ENCODE peak calls at places on chromosomes 16 and 17, in seven cellular contexts. E is mesenchymal stem cell, X is HepG2, P is A673, G is K562, A is Peyer's patch, Z is dorsolateral prefrontal cortex. T is an unnamed sample. For H3K27me3, the result is how much of the 10 kb centered on the place peaks cover.

GRCh38 chr17:63740464-63741181 is 976 bp downstream of the STRADA start:
- DNase-seq in P (no peak), Z (no peak), A (no peak), G (no peak), E (no peak), X (no peak), T (no peak)

GRCh38 chr16:4318171-4318910 is 2.5 kb downstream of the GLIS2 start:
- DNase-seq in P (no peak), G (no peak), E (no peak), X (no peak), A (no peak), Z (no peak), T (peak)

GRCh38 chr16:17368951-17369350 is 101.8 kb downstream of the XYLT1 start:
- DNase-seq in G (no peak), X (no peak), Z (no peak), A (no peak), E (no peak), P (no peak), T (no peak)

GRCh38 chr17:79370594-79370993 is 240.3 kb downstream of the RBFOX3 start:
- DNase-seq in X (no peak), G (no peak), E (no peak), Z (no peak), P (no peak), A (no peak), T (no peak)

GRCh38 chr16:67456383-67457140 is 24.4 kb downstream of the ATP6V0D1 start:
- DNase-seq in A (peak), E (no peak), Z (peak), P (peak), G (peak), X (no peak), T (peak)

GRCh38 chr16:77579283-77579985 is 142.9 kb upstream of the NUDT7 start:
- DNase-seq in G (no peak), X (no peak), A (no peak), E (peak), P (no peak), Z (no peak), T (no peak)

GRCh38 chr17:46020023-46020735 is 21.1 kb downstream of the STH start:
- DNase-seq in A (no peak), G (no peak), P (no peak), E (no peak), Z (no peak), X (no peak), T (no peak)

GRCh38 chr16:23901178-23902131 is 65.7 kb downstream of the PRKCB start:
- DNase-seq in A (no peak), G (peak), E (no peak), P (peak), Z (no peak), X (no peak), T (no peak)

GRCh38 chr16:8924214-8924613 is 39.5 kb downstream of the USP7 start:
- DNase-seq in Z (no peak), X (no peak), P (no peak), A (peak), E (no peak), G (no peak), T (no peak)

GRCh38 chr17:50613596-50613995 is 21.1 kb upstream of the ABCC3 start:
- DNase-seq in Z (no peak), A (no peak), E (no peak), G (peak), X (no peak), P (no peak), T (peak)

GRCh38 chr16:11051430-11052079 is 107.2 kb downstream of the CLEC16A start:
- DNase-seq in Z (no peak), P (no peak), E (no peak), G (no peak), X (no peak), A (no peak), T (no peak)

GRCh38 chr16:89442990-89443726 is 47.2 kb downstream of the ANKRD11 start:
- DNase-seq in Z (no peak), E (peak), A (no peak), G (no peak), X (peak), P (peak), T (no peak)

GRCh38 chr17:37031493-37032083 is 82.8 kb downstream of the AATF start:
- DNase-seq in Z (no peak), A (no peak), P (no peak), X (no peak), E (no peak), G (no peak), T (no peak)

GRCh38 chr17:62704381-62704971 is 77.0 kb downstream of the MRC2 start:
- DNase-seq in Z (no peak), X (no peak), G (peak), A (no peak), P (peak), E (peak), T (peak)

GRCh38 chr16:80058236-80058635 is 457.7 kb upstream of the MAF start:
- DNase-seq in X (no peak), Z (no peak), A (no peak), P (no peak), E (peak), G (no peak), T (no peak)

GRCh38 chr16:49849709-49850108 is 6.2 kb downstream of the ZNF423 start:
- DNase-seq in X (no peak), G (no peak), Z (no peak), A (no peak), E (no peak), P (no peak), T (no peak)

GRCh38 chr16:78906135-78906534 is 694.4 kb downstream of the MAF start:
- DNase-seq in Z (no peak), A (no peak), X (no peak), P (no peak), G (no peak), E (no peak), T (no peak)

GRCh38 chr17:10681866-10682446 is 15.4 kb downstream of the SCO1 start:
- DNase-seq in G (no peak), Z (no peak), E (no peak), P (peak), A (no peak), X (no peak), T (no peak)

GRCh38 chr16:50102046-50102756 is 36.4 kb downstream of the HEATR3 start:
- DNase-seq in X (no peak), Z (no peak), E (peak), P (no peak), A (no peak), G (no peak), T (no peak)

GRCh38 chr17:29349409-29349808 is 40.8 kb upstream of the TAOK1 start:
- DNase-seq in Z (no peak), G (no peak), P (no peak), X (no peak), E (peak), A (no peak), T (no peak)

GRCh38 chr16:85613609-85614337 is 651 bp downstream of the GSE1 start:
- DNase-seq in E (peak), X (peak), P (peak), G (peak), A (peak), Z (peak), T (peak)

GRCh38 chr17:14294876-14295275 is 6.0 kb upstream of the HS3ST3B1 start:
- DNase-seq in G (no peak), A (no peak), E (no peak), Z (no peak), P (no peak), X (no peak), T (no peak)

GRCh38 chr17:50337956-50338355 is 8.0 kb upstream of the XYLT2 start:
- DNase-seq in E (no peak), Z (no peak), G (no peak), X (no peak), A (no peak), P (no peak), T (no peak)

GRCh38 chr17:83122834-83123233 is 43.4 kb downstream of the METRNL start:
- DNase-seq in P (no peak), X (no peak), E (no peak), A (peak), Z (no peak), G (no peak), T (no peak)

GRCh38 chr17:2075336-2076056 is 20.6 kb downstream of the HIC1 start:
- DNase-seq in X (no peak), P (no peak), E (peak), G (no peak), A (peak), Z (no peak), T (no peak)

GRCh38 chr16:28182183-28182582 is 29.6 kb downstream of the XPO6 start:
- DNase-seq in Z (no peak), E (peak), A (no peak), X (no peak), P (no peak), G (no peak), T (no peak)

GRCh38 chr16:14097182-14097951 is 26.2 kb downstream of the MRTFB start:
- DNase-seq in X (peak), A (no peak), P (no peak), Z (no peak), G (no peak), E (peak), T (no peak)

GRCh38 chr17:74325743-74326379 is at the start of gene KIF19:
- DNase-seq in P (peak), X (no peak), E (no peak), Z (peak), A (peak), G (peak), T (no peak)

GRCh38 chr17:10172241-10172741 is 26.1 kb downstream of the GAS7 start:
- DNase-seq in Z (no peak), A (no peak), P (no peak), G (no peak), X (no peak), E (peak), T (no peak)

GRCh38 chr16:4362476-4363250 is 9.0 kb upstream of the VASN start:
- DNase-seq in G (no peak), E (no peak), P (no peak), X (no peak), Z (peak), A (no peak), T (no peak)

GRCh38 chr16:87840462-87840978 is 28.8 kb downstream of the SLC7A5 start:
- DNase-seq in X (no peak), Z (no peak), P (no peak), A (no peak), E (no peak), G (no peak), T (no peak)

DNA sequence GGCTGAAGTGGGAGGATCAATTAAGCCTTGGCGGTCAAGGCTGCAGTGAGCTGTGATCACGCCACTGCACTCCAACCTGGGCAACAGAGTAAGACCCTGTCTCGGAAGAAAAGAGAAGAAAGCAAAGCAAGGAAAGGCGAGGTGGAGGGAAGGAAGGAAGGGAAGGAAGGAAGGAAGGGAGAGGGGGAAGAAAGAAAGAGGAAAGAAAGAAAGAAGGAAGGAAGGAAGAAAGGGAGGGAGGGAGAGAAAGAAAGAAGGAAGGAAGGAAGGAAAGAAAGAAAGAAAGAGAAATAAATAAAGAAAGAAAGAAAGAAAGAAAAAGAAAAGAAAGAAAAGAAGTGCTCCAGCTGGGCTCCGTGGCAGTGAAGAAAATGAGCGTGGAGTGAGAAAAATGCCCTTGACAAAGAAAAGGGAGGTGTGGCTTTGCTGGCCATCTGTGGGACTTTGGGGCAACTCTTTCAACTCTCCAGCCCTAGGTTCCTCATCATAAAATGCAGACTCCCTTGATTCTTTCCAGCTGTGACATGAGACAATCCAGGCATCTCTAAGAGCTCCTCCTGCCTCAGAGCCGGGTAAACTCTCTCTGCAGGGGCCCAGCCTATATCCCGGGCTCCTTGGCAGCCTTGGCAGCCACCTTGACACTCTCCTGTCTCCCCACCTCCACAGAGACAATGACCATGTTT is 2.4 kb downstream of the GSDMA start:
- DNase-seq in Z (no peak), A (no peak), P (no peak), E (no peak), X (no peak), G (no peak), T (no peak)
- H3K27me3 ChIP-seq in Z (under half), A (under half), P (under half), E (under half), X (half or more), G (under half), T (under half)

GRCh38 chr17:77392376-77393273 is 251.9 kb downstream of the SEC14L1 start:
- DNase-seq in G (peak), Z (no peak), P (peak), X (peak), A (peak), E (no peak), T (peak)

GRCh38 chr17:77393274-77393600 is 252.5 kb downstream of the SEC14L1 start:
- DNase-seq in P (no peak), X (no peak), E (no peak), G (no peak), Z (no peak), A (no peak), T (no peak)

GRCh38 chr17:77390870-77391269 is 250.1 kb downstream of the SEC14L1 start:
- DNase-seq in A (no peak), Z (no peak), P (no peak), E (no peak), G (no peak), X (no peak), T (no peak)

GRCh38 chr17:77393867-77394539 is 253.2 kb downstream of the SEC14L1 start:
- DNase-seq in P (no peak), G (no peak), Z (no peak), A (no peak), E (no peak), X (no peak), T (no peak)

GRCh38 chr17:77391668-77392375 is 251.1 kb downstream of the SEC14L1 start:
- DNase-seq in Z (no peak), X (no peak), A (no peak), G (no peak), P (peak), E (peak), T (no peak)
- H3K4me3 ChIP-seq in Z (no peak), X (peak), A (no peak), G (no peak), P (no peak), E (peak), T (no peak)

DNA sequence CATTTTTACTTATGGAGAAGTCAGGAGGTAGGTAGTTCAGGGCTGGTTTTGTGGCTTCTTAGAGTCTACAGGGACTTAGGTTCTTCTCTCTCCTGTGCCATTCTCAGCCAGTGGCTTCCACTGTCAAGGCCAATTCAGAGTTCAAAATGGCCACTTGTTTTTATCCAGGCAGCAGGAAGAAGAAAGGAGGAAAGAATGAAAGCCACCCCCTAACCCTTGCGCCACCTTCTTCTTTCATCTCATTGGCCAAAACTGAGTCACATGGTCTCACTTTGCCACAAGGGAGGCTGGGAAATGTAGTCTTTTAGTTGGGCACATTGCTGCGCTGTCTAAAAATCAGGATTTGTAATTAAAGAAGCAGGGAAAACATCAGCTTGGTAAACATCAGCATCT is 60.8 kb upstream of the MED9 start:
- DNase-seq in Z (no peak), A (no peak), E (peak), X (peak), P (peak), G (peak), T (peak)
- H3K27ac ChIP-seq in Z (peak), A (peak), E (no peak), X (peak), P (no peak), G (peak), T (no peak)

DNA sequence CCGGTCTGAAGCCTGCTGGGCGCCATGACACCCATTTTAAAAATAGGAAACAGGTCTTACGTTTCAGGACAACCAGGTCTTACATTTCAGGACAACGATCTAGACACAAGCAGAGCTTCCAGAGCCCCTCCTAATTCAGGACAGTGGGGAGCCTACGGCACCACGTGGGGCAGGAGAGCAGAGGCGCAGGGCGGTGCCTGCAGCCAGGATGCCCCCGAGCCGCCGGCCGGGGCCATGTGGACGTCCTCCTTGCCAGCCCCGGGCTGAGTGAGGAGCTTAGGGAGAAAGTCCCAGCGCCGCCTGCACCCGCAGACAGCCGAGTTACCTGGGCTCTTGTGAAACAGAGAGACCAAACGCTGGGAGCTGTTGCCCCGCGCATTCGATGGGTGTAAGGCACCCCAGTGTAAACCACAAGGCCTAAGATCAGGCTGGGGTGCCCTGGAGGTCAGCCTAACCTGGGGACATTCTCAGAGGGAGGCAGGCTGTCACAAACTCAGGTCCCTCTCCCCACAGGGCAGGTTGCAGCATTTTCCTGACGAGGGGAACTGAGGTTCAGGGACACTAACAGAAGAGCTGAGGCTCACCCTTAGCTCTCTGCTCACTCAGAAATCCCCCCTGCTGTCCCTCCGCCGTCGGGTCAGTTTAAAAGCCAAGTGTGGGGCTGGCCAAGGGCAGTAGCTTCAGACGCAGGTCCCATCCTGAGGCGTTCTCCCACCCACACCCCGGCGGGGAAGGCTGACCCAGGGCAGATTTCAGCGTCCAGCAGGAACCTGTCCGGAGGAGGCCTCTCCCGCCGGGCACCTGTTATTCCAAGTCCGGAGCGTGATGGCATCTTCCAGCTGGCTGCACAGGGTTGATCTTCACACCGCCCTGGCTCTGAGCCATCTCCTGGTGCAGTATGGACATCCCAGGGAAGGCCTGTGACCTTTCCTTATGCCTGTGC is 1.8 kb upstream of the NOTUM start:
- DNase-seq in E (no peak), P (no peak), Z (no peak), A (no peak), G (no peak), X (peak), T (no peak)
- H3K27me3 ChIP-seq in E (half or more), P (under half), Z (under half), A (under half), G (under half), X (under half), T (under half)

DNA sequence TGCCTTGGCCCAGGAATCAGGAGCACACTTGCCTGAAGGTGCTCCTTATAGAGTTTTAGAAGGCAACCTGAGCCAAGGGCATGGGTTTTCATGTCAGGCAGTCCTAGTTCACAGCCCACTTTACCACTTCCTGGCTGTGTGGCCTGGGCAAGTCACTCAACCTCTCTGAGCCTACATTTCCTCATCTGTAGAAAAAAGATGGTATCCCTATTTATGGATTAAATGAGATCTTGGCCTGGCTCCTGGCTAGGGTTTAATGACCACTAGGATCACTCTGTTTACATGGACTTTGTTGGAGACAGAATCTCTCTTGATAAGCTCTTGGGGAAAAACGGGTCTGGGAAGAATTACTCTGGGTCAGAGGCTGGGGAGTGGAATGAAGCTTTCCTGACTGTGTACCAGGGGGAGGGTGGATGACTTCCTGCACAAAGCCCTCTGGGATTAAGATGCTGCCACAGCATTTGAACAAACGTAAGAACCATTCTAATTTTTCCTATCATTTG is 2.3 kb downstream of the MT2A start:
- DNase-seq in G (no peak), P (no peak), X (no peak), E (peak), Z (no peak), A (no peak), T (no peak)
- H3K4me3 ChIP-seq in G (no peak), P (no peak), X (no peak), E (peak), Z (no peak), A (no peak), T (no peak)

GRCh38 chr17:7886227-7887037 is 2.2 kb upstream of the CHD3 start:
- DNase-seq in G (no peak), Z (no peak), E (peak), A (peak), X (no peak), P (peak), T (peak)

GRCh38 chr17:7887038-7887481 is 1.5 kb upstream of the CHD3 start:
- DNase-seq in A (no peak), Z (no peak), E (no peak), P (no peak), G (no peak), X (no peak), T (no peak)

GRCh38 chr17:7887482-7888183 is 956 bp upstream of the CHD3 start:
- DNase-seq in E (peak), A (peak), P (peak), X (peak), G (peak), Z (peak), T (peak)

GRCh38 chr17:7889166-7889584 is 586 bp downstream of the CHD3 start:
- DNase-seq in G (peak), X (peak), E (peak), A (peak), P (peak), Z (peak), T (peak)

GRCh38 chr17:7888184-7888920 is at the start of gene CHD3:
- DNase-seq in P (peak), E (peak), X (no peak), A (no peak), G (no peak), Z (peak), T (no peak)
- H3K27ac ChIP-seq in P (peak), E (peak), X (peak), A (peak), G (peak), Z (peak), T (peak)

DNA sequence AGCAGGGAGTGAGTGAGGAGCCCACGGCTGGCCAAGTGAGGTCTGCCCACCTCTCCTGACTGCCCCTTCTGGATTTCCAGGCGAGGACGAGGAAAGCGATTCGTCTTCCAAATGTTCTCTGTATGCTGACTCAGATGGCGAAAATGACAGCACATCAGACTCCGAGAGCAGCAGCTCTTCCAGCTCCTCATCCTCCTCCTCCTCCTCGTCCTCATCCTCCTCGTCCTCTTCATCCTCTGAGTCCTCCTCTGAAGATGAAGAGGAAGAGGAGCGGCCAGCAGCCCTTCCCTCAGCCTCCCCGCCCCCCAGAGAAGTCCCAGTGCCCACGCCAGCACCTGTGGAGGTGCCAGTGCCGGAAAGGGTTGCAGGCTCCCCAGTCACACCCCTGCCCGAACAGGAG is 13.7 kb upstream of the HSD3B7 start:
- DNase-seq in G (no peak), P (no peak), X (no peak), Z (no peak), A (no peak), E (no peak), T (no peak)
- H3K27me3 ChIP-seq in G (under half), P (under half), X (under half), Z (under half), A (under half), E (under half), T (under half)